ENCODE peak calls at places on chromosome 20, in eight cellular contexts. One of them, this sample, is unnamed.

GRCh38 chr20:44646641-44647274 is 4.7 kb downstream of the ADA start:
- DNase-seq in AG09309: no peak
- DNase-seq in GM20000: peak
- DNase-seq in body of pancreas: no peak
- DNase-seq in neural crest cell: no peak
- DNase-seq in heart left ventricle: no peak
- DNase-seq in pancreas: no peak
- DNase-seq in DND-41: peak
- DNase-seq in this sample: peak

GRCh38 chr20:20223981-20224380 is 143.9 kb upstream of the INSM1 start:
- DNase-seq in AG09309: no peak
- DNase-seq in GM20000: no peak
- DNase-seq in body of pancreas: no peak
- DNase-seq in neural crest cell: no peak
- DNase-seq in heart left ventricle: no peak
- DNase-seq in pancreas: no peak
- DNase-seq in DND-41: no peak
- DNase-seq in this sample: no peak

GRCh38 chr20:43686820-43687219 is 19.9 kb downstream of the MYBL2 start:
- DNase-seq in AG09309: no peak
- DNase-seq in GM20000: no peak
- DNase-seq in body of pancreas: no peak
- DNase-seq in neural crest cell: no peak
- DNase-seq in heart left ventricle: no peak
- DNase-seq in pancreas: no peak
- DNase-seq in DND-41: no peak
- DNase-seq in this sample: no peak

GRCh38 chr20:56781108-56781739 is 152.1 kb downstream of the TFAP2C start:
- DNase-seq in AG09309: no peak
- DNase-seq in GM20000: no peak
- DNase-seq in body of pancreas: no peak
- DNase-seq in neural crest cell: no peak
- DNase-seq in heart left ventricle: no peak
- DNase-seq in pancreas: no peak
- DNase-seq in DND-41: no peak
- DNase-seq in this sample: no peak

GRCh38 chr20:23059831-23060230 is 10.4 kb upstream of the THBD start:
- DNase-seq in AG09309: no peak
- DNase-seq in GM20000: no peak
- DNase-seq in body of pancreas: no peak
- DNase-seq in neural crest cell: no peak
- DNase-seq in heart left ventricle: no peak
- DNase-seq in pancreas: no peak
- DNase-seq in DND-41: no peak
- DNase-seq in this sample: no peak

GRCh38 chr20:64271636-64272035 is 16.1 kb downstream of the PCMTD2 start:
- DNase-seq in AG09309: no peak
- DNase-seq in GM20000: no peak
- DNase-seq in body of pancreas: no peak
- DNase-seq in neural crest cell: no peak
- DNase-seq in heart left ventricle: no peak
- DNase-seq in pancreas: no peak
- DNase-seq in DND-41: no peak
- DNase-seq in this sample: no peak

GRCh38 chr20:2150660-2151059 is 49.0 kb downstream of the STK35 start:
- DNase-seq in AG09309: no peak
- DNase-seq in GM20000: no peak
- DNase-seq in body of pancreas: no peak
- DNase-seq in neural crest cell: no peak
- DNase-seq in heart left ventricle: peak
- DNase-seq in pancreas: no peak
- DNase-seq in DND-41: no peak
- DNase-seq in this sample: no peak

GRCh38 chr20:4820833-4821518 is 99.3 kb downstream of the PRND start:
- DNase-seq in AG09309: peak
- DNase-seq in GM20000: no peak
- DNase-seq in body of pancreas: no peak
- DNase-seq in neural crest cell: no peak
- DNase-seq in heart left ventricle: peak
- DNase-seq in pancreas: no peak
- DNase-seq in DND-41: no peak
- DNase-seq in this sample: no peak

GRCh38 chr20:63027425-63028389 is 20.9 kb upstream of the BHLHE23 start:
- DNase-seq in AG09309: no peak
- DNase-seq in GM20000: peak
- DNase-seq in body of pancreas: no peak
- DNase-seq in neural crest cell: no peak
- DNase-seq in heart left ventricle: no peak
- DNase-seq in pancreas: no peak
- DNase-seq in DND-41: no peak
- DNase-seq in this sample: peak

GRCh38 chr20:23161968-23162696 is 76.0 kb upstream of the CD93 start:
- DNase-seq in AG09309: no peak
- DNase-seq in GM20000: no peak
- DNase-seq in body of pancreas: peak
- DNase-seq in neural crest cell: no peak
- DNase-seq in heart left ventricle: peak
- DNase-seq in pancreas: peak
- DNase-seq in DND-41: no peak
- DNase-seq in this sample: no peak

GRCh38 chr20:43988867-43989266 is 74.2 kb downstream of the TOX2 start:
- DNase-seq in AG09309: peak
- DNase-seq in GM20000: no peak
- DNase-seq in body of pancreas: no peak
- DNase-seq in neural crest cell: no peak
- DNase-seq in heart left ventricle: no peak
- DNase-seq in pancreas: no peak
- DNase-seq in DND-41: no peak
- DNase-seq in this sample: no peak

GRCh38 chr20:59253325-59253724 is 47.1 kb upstream of the EDN3 start:
- DNase-seq in AG09309: no peak
- DNase-seq in GM20000: no peak
- DNase-seq in body of pancreas: no peak
- DNase-seq in neural crest cell: no peak
- DNase-seq in heart left ventricle: no peak
- DNase-seq in pancreas: no peak
- DNase-seq in DND-41: peak
- DNase-seq in this sample: peak

DNA sequence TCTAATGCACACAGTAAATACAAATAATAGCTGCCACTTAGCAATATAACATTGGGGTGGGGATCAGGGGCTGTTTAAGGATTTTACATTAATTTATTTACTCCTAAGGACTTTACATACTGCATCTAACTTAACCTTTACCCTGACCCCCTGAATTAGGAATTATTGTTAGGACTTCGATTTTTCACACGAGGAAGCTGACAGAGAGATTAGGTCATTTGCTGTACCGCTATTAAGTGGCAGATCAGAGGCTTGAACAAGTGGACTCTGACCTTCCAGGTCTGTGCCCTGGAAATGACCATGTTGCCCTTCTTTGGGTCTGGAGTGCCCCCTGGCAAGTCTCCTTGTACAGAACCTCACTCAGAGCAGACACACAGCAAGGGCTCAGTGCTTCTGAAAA is 5.2 kb upstream of the ELMO2 start:
- DNase-seq in AG09309: no peak
- DNase-seq in GM20000: no peak
- DNase-seq in body of pancreas: no peak
- DNase-seq in neural crest cell: no peak
- DNase-seq in heart left ventricle: no peak
- DNase-seq in pancreas: no peak
- DNase-seq in DND-41: no peak
- DNase-seq in this sample: no peak
- TF ChIP-seq CTCF in AG09309: no peak
- TF ChIP-seq CTCF in GM20000: no peak
- TF ChIP-seq CTCF in body of pancreas: no peak
- TF ChIP-seq CTCF in neural crest cell: no peak
- TF ChIP-seq CTCF in heart left ventricle: no peak
- TF ChIP-seq CTCF in pancreas: no peak
- TF ChIP-seq CTCF in DND-41: no peak
- TF ChIP-seq CTCF in this sample: no peak

GRCh38 chr20:33897313-33897912 is 86.3 kb downstream of the CHMP4B start:
- DNase-seq in AG09309: no peak
- DNase-seq in GM20000: no peak
- DNase-seq in body of pancreas: no peak
- DNase-seq in neural crest cell: peak
- DNase-seq in heart left ventricle: no peak
- DNase-seq in pancreas: no peak
- DNase-seq in DND-41: no peak
- DNase-seq in this sample: peak
- TF ChIP-seq CTCF in AG09309: peak
- TF ChIP-seq CTCF in GM20000: no peak
- TF ChIP-seq CTCF in body of pancreas: no peak
- TF ChIP-seq CTCF in neural crest cell: peak
- TF ChIP-seq CTCF in heart left ventricle: no peak
- TF ChIP-seq CTCF in pancreas: no peak
- TF ChIP-seq CTCF in DND-41: peak
- TF ChIP-seq CTCF in this sample: no peak

GRCh38 chr20:142290-142689 is at the start of gene DEFB126:
- DNase-seq in AG09309: no peak
- DNase-seq in GM20000: no peak
- DNase-seq in body of pancreas: no peak
- DNase-seq in neural crest cell: no peak
- DNase-seq in heart left ventricle: no peak
- DNase-seq in pancreas: no peak
- DNase-seq in DND-41: no peak
- DNase-seq in this sample: no peak

GRCh38 chr20:137668-138131 is 4.7 kb upstream of the DEFB126 start:
- DNase-seq in AG09309: no peak
- DNase-seq in GM20000: no peak
- DNase-seq in body of pancreas: no peak
- DNase-seq in neural crest cell: no peak
- DNase-seq in heart left ventricle: no peak
- DNase-seq in pancreas: no peak
- DNase-seq in DND-41: peak
- DNase-seq in this sample: peak
- TF ChIP-seq CTCF in AG09309: peak
- TF ChIP-seq CTCF in GM20000: no peak
- TF ChIP-seq CTCF in body of pancreas: no peak
- TF ChIP-seq CTCF in neural crest cell: peak
- TF ChIP-seq CTCF in heart left ventricle: no peak
- TF ChIP-seq CTCF in pancreas: no peak
- TF ChIP-seq CTCF in DND-41: peak
- TF ChIP-seq CTCF in this sample: peak

GRCh38 chr20:7989379-7989778 is 30.2 kb downstream of the TMX4 start:
- DNase-seq in AG09309: no peak
- DNase-seq in GM20000: no peak
- DNase-seq in body of pancreas: no peak
- DNase-seq in neural crest cell: no peak
- DNase-seq in heart left ventricle: no peak
- DNase-seq in pancreas: no peak
- DNase-seq in DND-41: no peak
- DNase-seq in this sample: no peak
- TF ChIP-seq CTCF in AG09309: no peak
- TF ChIP-seq CTCF in GM20000: no peak
- TF ChIP-seq CTCF in body of pancreas: no peak
- TF ChIP-seq CTCF in neural crest cell: no peak
- TF ChIP-seq CTCF in heart left ventricle: peak
- TF ChIP-seq CTCF in pancreas: no peak
- TF ChIP-seq CTCF in DND-41: peak
- TF ChIP-seq CTCF in this sample: no peak

This sample was measured in activated CD8-positive, alpha-beta T cell treated with anti-CD3 and anti-CD28 coated beads for 36 hours.